ENCODE peak calls at places on chromosomes 3 and 15, in four cellular contexts. One of them, this sample, is unnamed.

GRCh38 chr3:73094127-73094526 is 32.7 kb downstream of the EBLN2 start:
- DNase-seq in OCI-LY7: no peak
- DNase-seq in left ventricle myocardium inferior: no peak
- DNase-seq in astrocyte of the spinal cord: no peak
- DNase-seq in this sample: no peak

GRCh38 chr3:114857281-114857680 is 289.8 kb downstream of the ZBTB20 start:
- DNase-seq in OCI-LY7: no peak
- DNase-seq in left ventricle myocardium inferior: no peak
- DNase-seq in astrocyte of the spinal cord: no peak
- DNase-seq in this sample: no peak

GRCh38 chr3:64349531-64349930 is 124.3 kb upstream of the PRICKLE2 start:
- DNase-seq in OCI-LY7: no peak
- DNase-seq in left ventricle myocardium inferior: no peak
- DNase-seq in astrocyte of the spinal cord: no peak
- DNase-seq in this sample: peak; percentile 25

GRCh38 chr3:124620600-124621063 is 109.6 kb upstream of the UMPS start:
- DNase-seq in OCI-LY7: peak; percentile 4
- DNase-seq in left ventricle myocardium inferior: no peak
- DNase-seq in astrocyte of the spinal cord: no peak
- DNase-seq in this sample: peak; percentile 62

GRCh38 chr3:57112206-57112605 is 51.7 kb downstream of the SPATA12 start:
- DNase-seq in OCI-LY7: peak; percentile 28
- DNase-seq in left ventricle myocardium inferior: no peak
- DNase-seq in astrocyte of the spinal cord: no peak
- DNase-seq in this sample: peak; percentile 19

GRCh38 chr3:18241837-18242236 is 183.3 kb downstream of the SATB1 start:
- DNase-seq in OCI-LY7: no peak
- DNase-seq in left ventricle myocardium inferior: no peak
- DNase-seq in astrocyte of the spinal cord: no peak
- DNase-seq in this sample: no peak

GRCh38 chr15:82051664-82052063 is 5.8 kb upstream of the MEX3B start:
- DNase-seq in OCI-LY7: no peak
- DNase-seq in left ventricle myocardium inferior: peak; percentile 26
- DNase-seq in astrocyte of the spinal cord: peak; percentile 26
- DNase-seq in this sample: no peak

GRCh38 chr15:69930754-69931153 is 167.0 kb downstream of the TLE3 start:
- DNase-seq in OCI-LY7: no peak
- DNase-seq in left ventricle myocardium inferior: no peak
- DNase-seq in astrocyte of the spinal cord: no peak
- DNase-seq in this sample: no peak

GRCh38 chr3:149134560-149134959 is 5.1 kb downstream of the HPS3 start:
- DNase-seq in OCI-LY7: no peak
- DNase-seq in left ventricle myocardium inferior: no peak
- DNase-seq in astrocyte of the spinal cord: peak; percentile 67
- DNase-seq in this sample: no peak

GRCh38 chr3:141050913-141051632 is at the start of gene SPSB4:
- DNase-seq in OCI-LY7: no peak
- DNase-seq in left ventricle myocardium inferior: peak; percentile 78
- DNase-seq in astrocyte of the spinal cord: peak; percentile 45
- DNase-seq in this sample: no peak

GRCh38 chr3:100040846-100041245 is 73.5 kb downstream of the FILIP1L start:
- DNase-seq in OCI-LY7: no peak
- DNase-seq in left ventricle myocardium inferior: no peak
- DNase-seq in astrocyte of the spinal cord: no peak
- DNase-seq in this sample: no peak

GRCh38 chr15:56582785-56583184 is 117.8 kb upstream of the MNS1 start:
- DNase-seq in OCI-LY7: no peak
- DNase-seq in left ventricle myocardium inferior: no peak
- DNase-seq in astrocyte of the spinal cord: no peak
- DNase-seq in this sample: no peak

GRCh38 chr3:74891312-74891711 is 276.9 kb upstream of the CNTN3 start:
- DNase-seq in OCI-LY7: no peak
- DNase-seq in left ventricle myocardium inferior: no peak
- DNase-seq in astrocyte of the spinal cord: no peak
- DNase-seq in this sample: no peak

GRCh38 chr15:57227899-57228298 is 148.4 kb upstream of the CGNL1 start:
- DNase-seq in OCI-LY7: no peak
- DNase-seq in left ventricle myocardium inferior: no peak
- DNase-seq in astrocyte of the spinal cord: peak; percentile 92
- DNase-seq in this sample: no peak

GRCh38 chr3:53126646-53127045 is 3.6 kb downstream of the RFT1 start:
- DNase-seq in OCI-LY7: no peak
- DNase-seq in left ventricle myocardium inferior: no peak
- DNase-seq in astrocyte of the spinal cord: no peak
- DNase-seq in this sample: peak; percentile 28

GRCh38 chr3:53129344-53129743 is 891 bp downstream of the RFT1 start:
- DNase-seq in OCI-LY7: no peak
- DNase-seq in left ventricle myocardium inferior: no peak
- DNase-seq in astrocyte of the spinal cord: no peak
- DNase-seq in this sample: peak; percentile 14

GRCh38 chr3:53132347-53132746 is 2.1 kb upstream of the RFT1 start:
- DNase-seq in OCI-LY7: no peak
- DNase-seq in left ventricle myocardium inferior: no peak
- DNase-seq in astrocyte of the spinal cord: no peak
- DNase-seq in this sample: no peak

GRCh38 chr3:53131136-53131495 is 881 bp upstream of the RFT1 start:
- DNase-seq in OCI-LY7: no peak
- DNase-seq in left ventricle myocardium inferior: no peak
- DNase-seq in astrocyte of the spinal cord: no peak
- DNase-seq in this sample: no peak

DNA sequence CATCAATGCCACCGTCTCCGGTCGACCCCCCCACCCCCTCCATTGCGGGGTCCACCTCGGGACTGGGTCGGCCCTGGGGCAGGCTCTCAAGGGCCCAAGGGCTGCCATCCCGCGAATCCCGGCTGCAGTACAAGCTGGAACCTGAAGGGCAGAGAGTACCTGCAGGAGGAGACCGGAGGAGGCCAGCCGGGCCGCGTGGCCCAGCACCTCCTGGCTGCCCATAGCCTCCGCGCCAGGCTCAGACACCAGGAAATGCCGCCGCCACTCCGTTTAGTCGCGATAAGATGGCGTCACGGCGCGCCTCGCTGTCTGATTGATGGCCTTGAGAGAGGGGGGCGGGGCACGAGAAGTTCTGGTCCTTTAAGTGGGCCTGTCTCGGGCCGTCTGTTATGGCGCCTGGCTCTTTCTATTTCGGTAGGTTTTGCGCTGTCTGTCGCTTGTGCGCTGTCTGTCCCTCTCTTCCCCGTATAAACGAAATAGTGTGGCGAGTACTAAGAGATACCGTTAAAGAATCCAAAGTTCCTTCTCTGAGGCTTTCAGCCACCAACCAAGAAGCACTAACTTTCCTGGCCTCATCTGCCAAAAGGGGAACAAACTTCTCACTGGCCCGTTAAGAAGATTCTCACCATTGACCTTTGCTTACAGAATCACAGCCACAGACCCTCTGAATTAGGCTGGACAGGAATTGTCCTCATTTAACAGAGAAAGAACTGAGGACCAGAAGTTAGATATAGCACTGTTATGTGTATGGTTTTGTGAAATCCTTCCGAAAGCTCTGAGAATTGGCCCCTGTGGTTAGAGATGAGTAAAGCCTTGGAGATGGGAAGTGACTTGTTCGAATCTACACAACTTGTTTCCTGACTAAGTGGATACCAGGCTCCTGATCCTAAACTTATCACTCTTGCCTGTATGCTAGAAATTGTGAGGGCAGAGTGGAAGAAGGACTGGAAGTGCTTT is at the start of gene RFT1:
- DNase-seq in OCI-LY7: peak; percentile 97
- DNase-seq in left ventricle myocardium inferior: peak; percentile 99
- DNase-seq in astrocyte of the spinal cord: peak; percentile 96
- DNase-seq in this sample: peak; percentile 98
- TF ChIP-seq CTCF in OCI-LY7: no peak
- TF ChIP-seq CTCF in left ventricle myocardium inferior: peak; percentile 32
- TF ChIP-seq CTCF in astrocyte of the spinal cord: peak; percentile 6
- TF ChIP-seq CTCF in this sample: no peak

DNA sequence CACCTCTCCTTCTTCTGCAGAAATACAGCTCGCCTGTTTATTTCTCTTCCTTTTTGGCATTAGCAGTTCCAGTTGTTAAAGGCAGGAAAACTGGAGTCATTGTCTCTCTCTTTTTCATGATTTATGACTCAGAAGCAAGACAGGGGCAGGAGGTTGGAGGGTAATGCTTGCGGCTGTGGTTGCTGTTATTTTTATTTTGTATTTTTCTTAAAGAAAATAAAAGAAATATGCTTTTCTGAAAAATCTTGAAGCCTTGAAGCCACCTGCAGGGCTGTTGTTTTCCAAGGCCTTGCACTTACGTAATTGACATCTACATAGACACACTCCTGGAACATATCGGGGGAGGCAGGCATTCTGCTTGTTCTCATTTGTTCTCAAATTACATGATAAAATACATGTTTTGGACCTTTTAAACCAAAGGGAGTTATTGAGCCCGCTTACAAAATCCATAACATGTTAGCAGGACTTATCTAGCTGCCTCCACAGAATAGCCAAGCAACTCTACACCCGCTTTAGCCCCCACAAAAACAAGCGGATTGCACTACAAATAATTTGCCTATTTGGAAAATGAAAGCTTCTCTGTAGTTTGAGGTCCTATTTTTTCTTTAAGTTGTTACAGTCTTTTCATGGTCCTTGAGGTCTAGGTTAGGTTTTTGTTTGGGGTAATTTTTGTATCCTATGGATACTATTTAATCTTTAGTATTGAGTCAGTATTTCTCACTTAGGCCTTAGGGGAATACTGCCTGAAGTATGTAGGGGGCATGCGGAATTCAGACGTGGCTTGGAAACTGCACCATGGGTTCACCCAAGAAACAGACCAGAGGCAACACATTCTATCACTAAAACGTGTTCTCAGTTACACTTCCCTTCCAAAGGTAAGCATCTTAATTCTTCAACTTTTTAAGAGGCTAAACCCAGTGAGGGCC is 1004.5 kb upstream of the NR2F2 start:
- DNase-seq in OCI-LY7: no peak
- DNase-seq in left ventricle myocardium inferior: no peak
- DNase-seq in astrocyte of the spinal cord: peak; percentile 74
- DNase-seq in this sample: no peak
- H3K4me3 ChIP-seq in OCI-LY7: no peak overlapping the region
- H3K4me3 ChIP-seq in left ventricle myocardium inferior: peak overlapping the region; percentile 66
- H3K4me3 ChIP-seq in astrocyte of the spinal cord: peak overlapping the region; percentile 44
- H3K4me3 ChIP-seq in this sample: no peak overlapping the region

DNA sequence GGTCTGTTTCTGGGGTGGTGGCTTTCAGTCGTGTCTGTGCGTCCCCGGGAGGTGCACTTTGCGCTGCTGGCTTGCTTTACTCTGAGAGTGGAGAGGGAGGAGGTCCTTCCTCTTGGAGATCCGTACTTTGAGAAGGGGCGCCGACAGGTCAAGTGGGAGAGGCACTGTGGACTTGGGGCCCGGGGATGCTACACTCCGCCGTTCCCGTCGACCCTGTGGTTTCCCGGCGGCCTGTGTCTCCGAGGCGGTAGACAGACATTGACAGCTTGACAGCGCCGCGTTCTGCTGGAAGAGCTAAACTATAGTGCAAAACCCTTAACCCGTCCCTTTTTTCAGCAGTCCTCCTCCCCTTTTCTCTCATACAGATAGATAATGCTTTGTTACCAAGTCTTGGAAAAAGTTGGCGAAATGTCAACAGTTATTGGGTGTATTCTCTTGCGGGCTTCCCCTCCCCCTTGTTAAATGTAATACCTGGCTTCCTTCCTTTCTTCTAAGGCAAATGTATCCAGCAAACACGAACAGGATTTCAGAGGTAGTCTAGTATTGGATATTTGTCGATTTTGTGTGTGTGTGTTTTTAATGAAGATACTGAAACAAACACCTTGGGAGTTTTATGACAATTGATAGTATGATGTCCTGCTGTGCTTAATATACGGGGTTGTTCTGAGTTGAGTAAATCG is 6.6 kb downstream of the TPM1 start:
- DNase-seq in OCI-LY7: peak; percentile 41
- DNase-seq in left ventricle myocardium inferior: peak; percentile 59
- DNase-seq in astrocyte of the spinal cord: peak; percentile 72
- DNase-seq in this sample: peak; percentile 9
- TF ChIP-seq CTCF in OCI-LY7: no peak
- TF ChIP-seq CTCF in left ventricle myocardium inferior: no peak
- TF ChIP-seq CTCF in astrocyte of the spinal cord: no peak
- TF ChIP-seq CTCF in this sample: no peak

GRCh38 chr15:59492389-59493377 is 54.7 kb downstream of the FAM81A start:
- DNase-seq in OCI-LY7: peak; percentile 76
- DNase-seq in left ventricle myocardium inferior: peak; percentile 44
- DNase-seq in astrocyte of the spinal cord: peak; percentile 70
- DNase-seq in this sample: peak; percentile 73
- H3K4me3 ChIP-seq in OCI-LY7: no peak overlapping the region
- H3K4me3 ChIP-seq in left ventricle myocardium inferior: peak overlapping the region; percentile 22
- H3K4me3 ChIP-seq in astrocyte of the spinal cord: no peak overlapping the region
- H3K4me3 ChIP-seq in this sample: no peak overlapping the region

DNA sequence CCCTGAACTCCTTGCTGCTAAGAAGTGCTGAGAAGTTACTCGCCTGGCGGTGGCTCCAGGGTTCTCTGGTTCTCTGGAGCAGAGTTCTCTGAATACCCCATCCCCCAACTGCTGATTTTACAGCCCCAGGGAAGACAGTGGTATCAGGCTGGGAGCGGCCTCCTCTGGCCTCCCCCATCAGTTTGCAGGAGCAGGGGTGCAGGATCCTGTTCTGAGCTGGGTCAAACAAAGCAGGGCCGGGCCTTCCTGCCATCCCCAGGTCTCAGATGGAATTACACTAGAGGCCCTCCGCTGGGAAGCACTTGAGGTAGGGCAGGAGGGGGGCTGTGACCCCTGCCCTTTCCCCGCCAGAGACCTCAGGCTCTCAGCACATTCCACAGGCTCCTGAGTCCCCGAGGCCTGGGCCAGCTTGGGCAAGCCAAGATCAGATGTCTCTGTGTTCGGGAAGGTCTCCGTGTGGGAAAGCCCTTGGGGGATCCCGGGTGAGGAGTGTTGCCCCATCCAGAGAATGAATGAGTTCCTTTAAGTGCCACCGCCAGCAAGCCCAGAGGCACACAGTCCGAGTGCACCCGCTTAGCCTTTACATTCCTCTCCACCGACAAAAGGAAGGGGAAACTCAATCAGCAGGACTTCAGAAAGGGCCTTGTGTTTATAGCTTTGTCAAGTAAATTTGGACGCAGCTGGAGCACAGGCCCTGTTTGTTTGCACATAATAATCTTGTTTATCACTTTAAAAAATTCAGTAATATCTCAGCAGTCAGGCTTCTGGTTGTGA is 150.0 kb downstream of the LRRK1 start:
- DNase-seq in OCI-LY7: no peak
- DNase-seq in left ventricle myocardium inferior: no peak
- DNase-seq in astrocyte of the spinal cord: peak; percentile 28
- DNase-seq in this sample: no peak
- TF ChIP-seq CTCF in OCI-LY7: no peak
- TF ChIP-seq CTCF in left ventricle myocardium inferior: no peak
- TF ChIP-seq CTCF in astrocyte of the spinal cord: peak; percentile 14
- TF ChIP-seq CTCF in this sample: no peak

GRCh38 chr15:36390491-36390890 is 188.9 kb upstream of the CDIN1 start:
- DNase-seq in OCI-LY7: no peak
- DNase-seq in left ventricle myocardium inferior: no peak
- DNase-seq in astrocyte of the spinal cord: no peak
- DNase-seq in this sample: no peak
- H3K4me3 ChIP-seq in OCI-LY7: no peak overlapping the region
- H3K4me3 ChIP-seq in left ventricle myocardium inferior: no peak overlapping the region
- H3K4me3 ChIP-seq in astrocyte of the spinal cord: no peak overlapping the region
- H3K4me3 ChIP-seq in this sample: no peak overlapping the region